ENCODE peak calls at places on chromosomes 4 and X, in seven cellular contexts. One of them, this sample, is unnamed.

GRCh38 chr4:87009095-87009648 is 74.4 kb downstream of the AFF1 start:
- DNase-seq in mammary epithelial cell: no peak
- DNase-seq in CD8-positive, alpha-beta T cell: no peak
- DNase-seq in tibial artery: no peak
- DNase-seq in H9: no peak
- DNase-seq in Peyer's patch: peak
- DNase-seq in astrocyte: no peak
- DNase-seq in this sample: no peak

GRCh38 chrX:153953342-153953830 is 8.9 kb upstream of the RENBP start:
- DNase-seq in Peyer's patch: peak
- DNase-seq in CD8-positive, alpha-beta T cell: peak
- DNase-seq in H9: peak
- DNase-seq in mammary epithelial cell: peak
- DNase-seq in tibial artery: peak
- DNase-seq in astrocyte: peak
- DNase-seq in this sample: peak

GRCh38 chrX:137428251-137428661 is 137.7 kb upstream of the ZIC3 start:
- DNase-seq in mammary epithelial cell: no peak
- DNase-seq in H9: peak
- DNase-seq in astrocyte: no peak
- DNase-seq in CD8-positive, alpha-beta T cell: no peak
- DNase-seq in Peyer's patch: no peak
- DNase-seq in tibial artery: no peak
- DNase-seq in this sample: no peak

GRCh38 chrX:154712781-154713391 is 38.0 kb downstream of the GAB3 start:
- DNase-seq in Peyer's patch: no peak
- DNase-seq in H9: no peak
- DNase-seq in astrocyte: peak
- DNase-seq in CD8-positive, alpha-beta T cell: peak
- DNase-seq in mammary epithelial cell: peak
- DNase-seq in tibial artery: no peak
- DNase-seq in this sample: peak

GRCh38 chr4:121789470-121789869 is 11.7 kb upstream of the EXOSC9 start:
- DNase-seq in H9: no peak
- DNase-seq in astrocyte: peak
- DNase-seq in CD8-positive, alpha-beta T cell: no peak
- DNase-seq in mammary epithelial cell: no peak
- DNase-seq in tibial artery: no peak
- DNase-seq in Peyer's patch: no peak
- DNase-seq in this sample: no peak

GRCh38 chr4:8616831-8617230 is 24.3 kb downstream of the CPZ start:
- DNase-seq in Peyer's patch: no peak
- DNase-seq in CD8-positive, alpha-beta T cell: no peak
- DNase-seq in tibial artery: peak
- DNase-seq in astrocyte: no peak
- DNase-seq in H9: no peak
- DNase-seq in mammary epithelial cell: no peak
- DNase-seq in this sample: no peak

GRCh38 chr4:142262956-142263355 is 583.1 kb downstream of the INPP4B start:
- DNase-seq in tibial artery: no peak
- DNase-seq in mammary epithelial cell: no peak
- DNase-seq in Peyer's patch: no peak
- DNase-seq in astrocyte: no peak
- DNase-seq in H9: no peak
- DNase-seq in CD8-positive, alpha-beta T cell: no peak
- DNase-seq in this sample: no peak

GRCh38 chr4:46146993-46147392 is 23.1 kb upstream of the GABRG1 start:
- DNase-seq in CD8-positive, alpha-beta T cell: no peak
- DNase-seq in Peyer's patch: no peak
- DNase-seq in astrocyte: no peak
- DNase-seq in H9: no peak
- DNase-seq in tibial artery: no peak
- DNase-seq in mammary epithelial cell: peak
- DNase-seq in this sample: peak

GRCh38 chrX:115378471-115378870 is 89.0 kb downstream of the LUZP4 start:
- DNase-seq in CD8-positive, alpha-beta T cell: no peak
- DNase-seq in H9: no peak
- DNase-seq in mammary epithelial cell: no peak
- DNase-seq in Peyer's patch: no peak
- DNase-seq in tibial artery: no peak
- DNase-seq in astrocyte: peak
- DNase-seq in this sample: no peak
- TF ChIP-seq CTCF in CD8-positive, alpha-beta T cell: no peak
- TF ChIP-seq CTCF in H9: no peak
- TF ChIP-seq CTCF in mammary epithelial cell: no peak
- TF ChIP-seq CTCF in Peyer's patch: no peak
- TF ChIP-seq CTCF in tibial artery: no peak
- TF ChIP-seq CTCF in astrocyte: peak
- TF ChIP-seq CTCF in this sample: no peak

GRCh38 chrX:37817176-37817575 is 30.2 kb downstream of the DYNLT3 start:
- DNase-seq in Peyer's patch: no peak
- DNase-seq in CD8-positive, alpha-beta T cell: no peak
- DNase-seq in H9: no peak
- DNase-seq in tibial artery: no peak
- DNase-seq in mammary epithelial cell: no peak
- DNase-seq in astrocyte: no peak
- DNase-seq in this sample: no peak
- H3K27ac ChIP-seq in Peyer's patch: no peak
- H3K27ac ChIP-seq in CD8-positive, alpha-beta T cell: no peak
- H3K27ac ChIP-seq in H9: no peak
- H3K27ac ChIP-seq in tibial artery: no peak
- H3K27ac ChIP-seq in mammary epithelial cell: no peak
- H3K27ac ChIP-seq in astrocyte: no peak
- H3K27ac ChIP-seq in this sample: no peak

DNA sequence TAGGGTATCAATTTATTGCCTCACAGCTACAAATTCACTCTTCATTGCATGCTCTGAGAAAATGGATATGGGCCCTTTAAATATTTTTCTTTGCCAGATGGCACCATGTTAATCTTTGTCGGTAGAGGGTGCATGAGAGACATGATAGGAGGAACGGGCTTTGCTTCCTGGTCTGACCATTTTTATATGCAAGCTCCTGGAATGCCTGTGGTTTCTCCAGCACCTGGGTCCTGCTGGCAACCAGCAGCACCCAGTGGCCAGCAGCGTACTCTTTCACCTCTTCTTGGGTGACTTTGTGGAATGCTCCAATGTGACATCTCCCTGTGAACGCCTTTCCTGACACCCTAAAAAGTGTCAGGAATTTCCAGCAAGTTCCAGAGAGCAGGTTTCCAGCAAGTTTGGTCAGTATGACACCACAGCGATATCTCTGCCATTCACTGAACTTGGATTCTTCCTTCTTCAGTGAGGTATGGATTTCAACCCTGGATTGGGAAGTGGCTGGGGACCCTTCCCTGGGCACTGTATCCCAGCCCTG is 140.3 kb upstream of the PGRMC2 start:
- DNase-seq in tibial artery: no peak
- DNase-seq in CD8-positive, alpha-beta T cell: no peak
- DNase-seq in H9: no peak
- DNase-seq in astrocyte: peak
- DNase-seq in Peyer's patch: no peak
- DNase-seq in mammary epithelial cell: peak
- DNase-seq in this sample: peak
- TF ChIP-seq CTCF in tibial artery: peak
- TF ChIP-seq CTCF in CD8-positive, alpha-beta T cell: no peak
- TF ChIP-seq CTCF in H9: peak
- TF ChIP-seq CTCF in astrocyte: peak
- TF ChIP-seq CTCF in Peyer's patch: peak
- TF ChIP-seq CTCF in mammary epithelial cell: peak
- TF ChIP-seq CTCF in this sample: peak

GRCh38 chr4:182809417-182810102 is 107.6 kb downstream of the DCTD start:
- DNase-seq in Peyer's patch: no peak
- DNase-seq in H9: no peak
- DNase-seq in CD8-positive, alpha-beta T cell: no peak
- DNase-seq in astrocyte: no peak
- DNase-seq in tibial artery: no peak
- DNase-seq in mammary epithelial cell: no peak
- DNase-seq in this sample: peak
- H3K27ac ChIP-seq in Peyer's patch: no peak
- H3K27ac ChIP-seq in H9: no peak
- H3K27ac ChIP-seq in CD8-positive, alpha-beta T cell: peak
- H3K27ac ChIP-seq in astrocyte: peak
- H3K27ac ChIP-seq in tibial artery: no peak
- H3K27ac ChIP-seq in mammary epithelial cell: no peak
- H3K27ac ChIP-seq in this sample: peak

DNA sequence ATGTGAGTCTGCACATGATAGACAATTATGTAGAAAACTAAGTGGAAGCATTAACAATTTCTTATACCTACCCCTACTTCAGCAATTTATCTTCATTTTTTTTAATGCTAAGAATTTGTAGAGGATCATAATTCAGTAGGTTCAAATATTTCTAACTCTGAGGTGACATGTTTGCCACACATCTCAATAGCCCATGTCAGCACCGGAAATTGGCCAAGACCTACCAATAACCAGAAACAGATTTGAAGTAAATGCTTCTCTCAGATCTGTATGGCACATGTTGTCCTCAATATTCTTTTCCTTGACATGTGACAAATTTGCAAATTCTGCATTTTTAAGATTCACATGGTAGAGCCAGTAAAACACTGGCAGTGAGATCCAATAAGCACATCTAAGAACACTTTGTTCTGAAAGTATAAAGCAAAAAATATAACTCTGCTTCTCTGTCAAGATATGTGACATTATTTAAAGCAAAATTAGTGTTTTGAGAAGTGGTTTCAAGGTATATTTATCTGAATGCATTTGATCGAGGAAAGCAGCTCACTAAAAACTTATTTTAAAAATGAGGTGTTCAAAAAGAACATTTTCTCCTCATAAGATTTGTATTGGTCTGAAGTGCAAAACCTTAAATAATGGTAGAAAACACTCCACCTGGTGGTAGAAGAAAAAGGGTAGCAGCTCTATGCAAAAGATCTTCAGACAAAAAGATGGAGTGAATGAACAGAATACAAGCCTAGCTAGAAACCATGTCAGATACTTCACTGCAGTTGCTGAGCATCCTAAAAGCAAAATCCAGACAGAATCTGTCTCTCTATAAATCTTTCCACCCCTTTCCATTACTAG is 513.9 kb upstream of the FAM241A start:
- DNase-seq in mammary epithelial cell: no peak
- DNase-seq in H9: no peak
- DNase-seq in Peyer's patch: no peak
- DNase-seq in tibial artery: no peak
- DNase-seq in CD8-positive, alpha-beta T cell: no peak
- DNase-seq in astrocyte: peak
- DNase-seq in this sample: no peak
- TF ChIP-seq CTCF in mammary epithelial cell: peak
- TF ChIP-seq CTCF in H9: peak
- TF ChIP-seq CTCF in Peyer's patch: peak
- TF ChIP-seq CTCF in tibial artery: no peak
- TF ChIP-seq CTCF in CD8-positive, alpha-beta T cell: no peak
- TF ChIP-seq CTCF in astrocyte: peak
- TF ChIP-seq CTCF in this sample: peak

GRCh38 chr4:1579834-1580686 is 104.1 kb downstream of the FAM53A start:
- DNase-seq in CD8-positive, alpha-beta T cell: peak
- DNase-seq in tibial artery: peak
- DNase-seq in Peyer's patch: peak
- DNase-seq in H9: peak
- DNase-seq in astrocyte: peak
- DNase-seq in mammary epithelial cell: peak
- DNase-seq in this sample: peak
- H3K27ac ChIP-seq in CD8-positive, alpha-beta T cell: peak
- H3K27ac ChIP-seq in tibial artery: peak
- H3K27ac ChIP-seq in Peyer's patch: peak
- H3K27ac ChIP-seq in H9: no peak
- H3K27ac ChIP-seq in astrocyte: no peak
- H3K27ac ChIP-seq in mammary epithelial cell: no peak
- H3K27ac ChIP-seq in this sample: peak

This sample was measured in RWPE1.